ENCODE peak calls at places on chromosomes 13 and 19, in nine cellular contexts. F, Y, K, H, E, C, U, M and L are unnamed samples. For H3K4me1, the result is how much of the 10 kb centered on the place peaks cover.

GRCh38 chr13:24493356-24493755 is 19.2 kb downstream of the PARP4 start:
- DNase-seq in F (no peak), Y (no peak), K (no peak), H (no peak), E (no peak), C (no peak), U (no peak), M (no peak), L (no peak)

GRCh38 chr13:53781941-53782340 is 753.3 kb downstream of the OLFM4 start:
- DNase-seq in F (no peak), Y (no peak), K (no peak), H (no peak), E (no peak), C (peak), U (no peak), M (no peak), L (no peak)

GRCh38 chr13:31945202-31945978 is 86.2 kb upstream of the FRY start:
- DNase-seq in F (peak), Y (no peak), K (peak), H (no peak), E (peak), C (peak), U (no peak), M (no peak), L (peak)

GRCh38 chr13:21079761-21080730 is 18.7 kb upstream of the LATS2 start:
- DNase-seq in F (no peak), Y (no peak), K (no peak), H (no peak), E (peak), C (peak), U (no peak), M (no peak), L (peak)

GRCh38 chr13:24005711-24006281 is 108.5 kb upstream of the C1QTNF9B start:
- DNase-seq in F (no peak), Y (no peak), K (no peak), H (no peak), E (no peak), C (no peak), U (no peak), M (no peak), L (no peak)

GRCh38 chr19:18057557-18057956 is 29.2 kb downstream of the IL12RB1 start:
- DNase-seq in F (no peak), Y (no peak), K (peak), H (no peak), E (peak), C (peak), U (no peak), M (no peak), L (peak)

GRCh38 chr19:28556371-28556770 is 656.6 kb downstream of the UQCRFS1 start:
- DNase-seq in F (peak), Y (no peak), K (no peak), H (no peak), E (peak), C (no peak), U (no peak), M (no peak), L (no peak)

GRCh38 chr19:48810151-48810550 is 678 bp downstream of the BCAT2 start:
- DNase-seq in F (no peak), Y (no peak), K (no peak), H (no peak), E (peak), C (no peak), U (no peak), M (no peak), L (no peak)

GRCh38 chr19:6588508-6589345 is 2.2 kb downstream of the CD70 start:
- DNase-seq in F (no peak), Y (no peak), K (no peak), H (no peak), E (peak), C (no peak), U (no peak), M (no peak), L (no peak)
- H3K4me1 ChIP-seq in F (under half), Y (under half), K (under half), H (under half), E (under half), C (under half), U (under half), M (half or more), L (under half)

GRCh38 chr19:21697171-21697570 is 70.2 kb downstream of the ZNF100 start:
- DNase-seq in F (no peak), Y (no peak), K (no peak), H (no peak), E (no peak), C (no peak), U (no peak), M (no peak), L (no peak)
- H3K4me1 ChIP-seq in F (under half), Y (under half), K (under half), H (under half), E (under half), C (under half), U (under half), M (under half), L (under half)

GRCh38 chr19:15905026-15905425 is 7.2 kb upstream of the CYP4F2 start:
- DNase-seq in F (no peak), Y (no peak), K (no peak), H (no peak), E (no peak), C (no peak), U (no peak), M (no peak), L (no peak)
- H3K4me1 ChIP-seq in F (under half), Y (under half), K (under half), H (under half), E (under half), C (under half), U (under half), M (under half), L (under half)

DNA sequence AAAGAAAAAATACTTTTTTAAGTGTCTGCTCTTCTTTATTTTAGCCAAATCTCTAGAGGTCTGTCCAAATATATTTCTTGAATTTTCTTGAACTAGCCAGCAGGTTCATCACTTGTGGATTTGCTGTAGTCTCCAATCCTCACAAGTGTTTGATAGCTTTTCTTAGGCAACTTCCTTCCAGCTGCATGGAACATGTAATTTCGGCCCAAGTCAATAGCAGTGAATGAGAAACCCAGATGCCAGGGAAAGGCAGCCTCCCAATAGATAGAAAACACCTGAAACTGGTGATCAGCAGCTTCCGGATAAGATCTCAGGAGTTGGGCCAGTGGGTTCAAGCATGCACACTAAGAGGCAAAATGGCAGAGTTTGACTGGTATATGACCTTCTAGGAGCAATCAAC is 15.5 kb upstream of the RNASEH2B start:
- DNase-seq in F (no peak), Y (no peak), K (no peak), H (no peak), E (no peak), C (no peak), U (no peak), M (no peak), L (no peak)
- H3K4me1 ChIP-seq in F (under half), Y (under half), K (under half), H (under half), E (under half), C (under half), U (under half), M (under half), L (under half)

DNA sequence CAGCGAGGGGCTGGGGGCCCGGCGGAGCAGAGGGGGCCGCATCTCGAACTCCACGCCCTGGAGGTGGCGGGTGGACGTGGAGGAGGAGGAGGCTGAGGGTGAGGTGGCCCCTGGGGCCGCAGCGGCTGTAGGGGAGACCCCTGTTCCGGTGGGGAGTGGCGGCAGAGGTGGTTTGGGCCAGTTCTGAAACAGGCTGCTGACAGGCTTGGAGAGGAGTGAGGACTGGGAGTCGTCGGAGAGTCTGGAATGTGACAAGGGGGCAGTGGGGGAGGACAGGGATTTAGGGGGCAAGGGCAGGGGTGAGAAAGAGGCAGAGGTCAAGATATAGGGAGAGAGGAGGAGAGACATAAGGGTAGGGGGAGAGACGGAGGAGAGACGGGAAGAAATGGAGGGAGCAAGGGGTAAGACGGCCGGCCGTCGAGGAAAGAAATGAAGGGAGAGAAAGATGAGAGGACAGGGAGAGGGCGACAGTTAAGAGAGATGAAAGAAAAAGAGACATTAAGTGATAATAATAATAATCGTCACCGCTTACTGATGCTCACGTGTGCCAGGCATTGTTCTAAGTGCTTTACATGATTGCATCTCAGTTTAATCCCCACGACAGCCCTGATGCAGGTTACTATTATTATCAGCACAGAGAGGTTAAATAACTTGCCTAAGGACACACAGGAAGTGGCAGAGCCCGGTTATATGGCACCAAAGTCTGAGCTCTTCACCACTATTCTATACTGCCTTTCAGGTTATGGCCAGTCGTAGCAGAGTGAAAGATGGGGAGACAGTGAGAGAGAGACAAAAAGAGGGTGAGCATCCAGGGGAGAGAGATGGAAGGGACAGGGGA is 13.4 kb downstream of the C19orf81 start:
- DNase-seq in F (no peak), Y (no peak), K (no peak), H (no peak), E (no peak), C (no peak), U (no peak), M (no peak), L (no peak)
- H3K4me1 ChIP-seq in F (under half), Y (under half), K (under half), H (under half), E (under half), C (under half), U (under half), M (under half), L (under half)

DNA sequence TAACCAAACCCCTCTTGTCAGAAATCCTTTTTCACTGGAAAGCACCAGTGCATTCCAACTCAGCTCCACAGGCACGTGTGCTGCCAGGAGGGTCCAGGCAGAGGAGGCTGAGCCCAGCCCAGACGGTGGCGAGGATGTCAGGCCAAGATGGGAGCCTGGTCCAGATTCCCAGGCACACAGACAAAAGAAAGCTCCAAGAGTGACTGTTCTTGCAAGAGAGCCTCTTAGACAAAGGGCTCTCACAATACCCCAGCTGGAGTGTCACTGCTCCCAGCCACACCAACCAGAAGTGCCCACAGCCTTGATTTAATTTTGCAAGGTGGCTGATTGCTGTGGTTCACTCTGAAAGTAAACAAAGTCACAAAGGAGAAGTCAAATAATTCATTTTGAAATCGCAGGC is 95.3 kb downstream of the RAB20 start:
- DNase-seq in F (no peak), Y (no peak), K (no peak), H (no peak), E (no peak), C (no peak), U (no peak), M (no peak), L (no peak)
- H3K4me1 ChIP-seq in F (under half), Y (under half), K (under half), H (under half), E (under half), C (under half), U (under half), M (under half), L (under half)

DNA sequence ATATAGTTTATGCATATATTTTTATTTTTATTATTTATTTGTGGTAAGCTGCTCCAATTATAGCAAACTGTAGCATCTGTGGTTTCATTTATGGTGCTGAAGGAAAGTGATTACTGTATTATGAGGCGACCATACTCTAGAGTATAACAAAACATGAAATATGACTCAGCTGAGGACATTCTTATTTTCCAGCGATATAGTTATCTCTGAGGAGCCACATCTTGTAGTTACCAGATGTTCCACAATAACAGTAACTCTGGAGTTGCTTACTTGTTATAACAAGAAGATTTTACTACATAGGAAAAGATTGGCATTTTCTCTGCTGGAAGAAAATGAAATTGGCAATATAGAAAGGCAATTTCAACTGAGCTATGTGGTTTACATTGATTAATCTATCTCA is 1634.3 kb downstream of the PCDH9 start:
- DNase-seq in F (no peak), Y (no peak), K (no peak), H (no peak), E (peak), C (no peak), U (no peak), M (no peak), L (no peak)
- H3K4me1 ChIP-seq in F (under half), Y (under half), K (under half), H (under half), E (under half), C (under half), U (under half), M (under half), L (under half)

GRCh38 chr13:40983725-40984669 is 35.1 kb downstream of the ELF1 start:
- DNase-seq in F (no peak), Y (no peak), K (no peak), H (no peak), E (no peak), C (no peak), U (no peak), M (no peak), L (no peak)

GRCh38 chr13:40983269-40983668 is 35.8 kb downstream of the ELF1 start:
- DNase-seq in F (no peak), Y (no peak), K (no peak), H (no peak), E (peak), C (no peak), U (no peak), M (no peak), L (no peak)

GRCh38 chr13:40981361-40981760 is 37.8 kb downstream of the ELF1 start:
- DNase-seq in F (no peak), Y (no peak), K (no peak), H (peak), E (no peak), C (peak), U (no peak), M (no peak), L (no peak)

GRCh38 chr13:40981949-40982348 is 37.2 kb downstream of the ELF1 start:
- DNase-seq in F (no peak), Y (no peak), K (no peak), H (no peak), E (no peak), C (no peak), U (no peak), M (no peak), L (no peak)

DNA sequence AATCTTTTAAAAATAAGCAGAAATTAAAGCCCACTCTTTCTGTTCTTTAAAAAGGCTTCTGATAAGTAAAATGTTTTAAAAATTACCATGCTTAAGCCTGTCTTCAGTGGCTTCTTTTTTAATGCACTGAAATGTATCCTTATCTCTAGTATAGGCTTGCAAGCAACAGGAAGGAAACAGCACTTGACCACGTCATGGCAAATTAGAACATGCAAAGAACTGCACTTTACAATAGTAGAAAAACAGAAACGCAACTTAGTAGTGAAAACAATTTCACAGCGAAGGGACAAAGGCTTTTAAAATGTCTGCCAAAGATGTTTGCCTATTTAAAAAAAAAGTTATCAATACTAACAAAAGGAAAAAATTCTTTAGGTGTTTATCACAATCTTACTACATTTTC is 36.3 kb downstream of the ELF1 start:
- DNase-seq in F (no peak), Y (peak), K (no peak), H (peak), E (peak), C (peak), U (peak), M (peak), L (no peak)
- H3K4me1 ChIP-seq in F (under half), Y (under half), K (under half), H (under half), E (under half), C (under half), U (under half), M (half or more), L (half or more)

GRCh38 chr19:39155741-39156140 is 30.2 kb downstream of the PAK4 start:
- DNase-seq in F (no peak), Y (no peak), K (no peak), H (no peak), E (no peak), C (no peak), U (no peak), M (no peak), L (peak)
- H3K4me1 ChIP-seq in F (under half), Y (under half), K (under half), H (under half), E (under half), C (under half), U (under half), M (under half), L (half or more)

DNA sequence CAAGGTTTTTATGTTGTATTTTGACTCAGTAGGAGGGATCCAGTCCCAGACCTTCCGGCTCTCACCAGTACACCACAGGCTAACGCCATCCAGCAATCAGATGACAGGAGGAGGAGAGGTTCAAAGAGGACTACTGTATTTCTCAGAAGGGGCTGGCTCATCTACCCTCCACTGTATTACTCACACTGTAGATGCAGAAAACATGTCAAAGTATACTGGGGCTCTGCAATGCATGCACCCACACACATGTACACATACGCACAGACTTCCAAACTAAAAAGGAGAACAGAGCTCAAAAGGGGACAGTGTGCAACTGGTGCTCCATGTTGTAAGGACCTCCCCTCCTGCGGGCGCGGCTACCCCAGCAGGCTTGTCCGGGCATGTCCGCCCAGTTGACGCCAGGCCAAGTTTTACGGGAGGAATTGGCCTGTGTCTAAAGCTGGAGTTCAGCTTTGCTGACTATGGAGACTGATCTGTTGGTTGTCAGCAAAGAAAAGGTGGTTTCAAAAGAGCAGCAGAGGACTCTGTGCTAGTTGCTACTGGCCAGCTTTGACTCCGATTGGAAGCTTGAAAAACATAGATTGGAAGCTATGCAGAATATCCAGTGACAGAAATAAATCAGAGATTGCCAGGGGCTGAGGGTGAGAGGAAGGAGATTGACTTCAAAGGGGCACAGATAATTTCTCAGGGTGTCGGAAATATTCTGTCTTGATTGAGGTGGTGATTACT is 314.2 kb downstream of the DLEU7 start:
- DNase-seq in F (peak), Y (no peak), K (peak), H (no peak), E (peak), C (peak), U (no peak), M (no peak), L (peak)
- H3K4me1 ChIP-seq in F (under half), Y (under half), K (under half), H (under half), E (under half), C (under half), U (under half), M (under half), L (under half)